ENCODE peak calls at places on chromosomes 12 and 14, in seven cellular contexts. I is activated gamma-delta T cell treated with Interleukin-2 at 50 U/mL for 16 hours; Y is stimulated activated CD4-positive, alpha-beta T cell treated with anti-CD3 and anti-CD28 coated beads, Interleukin-12 subunit alpha, Interleukin-12 subunit beta, amount 100 ng/mL, for 24 hours; J is AG10803; K is T-helper 9 cell; V is adipocyte; M is EH. S is an unnamed sample.

GRCh38 chr14:86038401-86038985 is 508.5 kb downstream of the FLRT2 start:
- DNase-seq in I (peak; percentile 27), Y (no peak), J (peak; percentile 39), K (no peak), V (peak; percentile 71), M (peak; percentile 40), S (no peak)

GRCh38 chr12:68667286-68667685 is 19.5 kb upstream of the NUP107 start:
- DNase-seq in I (no peak), Y (no peak), J (no peak), K (no peak), V (no peak), M (no peak), S (no peak)

GRCh38 chr12:114955414-114956014 is 271.5 kb upstream of the TBX3 start:
- DNase-seq in I (no peak), Y (no peak), J (no peak), K (no peak), V (no peak), M (peak; percentile 57), S (no peak)

GRCh38 chr12:29544428-29545101 is 47.1 kb upstream of the OVCH1 start:
- DNase-seq in I (no peak), Y (no peak), J (no peak), K (no peak), V (no peak), M (no peak), S (no peak)

GRCh38 chr12:58412466-58412865 is 471.1 kb downstream of the ATP23 start:
- DNase-seq in I (no peak), Y (no peak), J (no peak), K (no peak), V (peak; percentile 23), M (peak; percentile 18), S (no peak)

GRCh38 chr12:43789941-43790340 is 16.2 kb downstream of the TWF1 start:
- DNase-seq in I (no peak), Y (no peak), J (peak; percentile 29), K (no peak), V (peak; percentile 24), M (peak; percentile 22), S (no peak)

GRCh38 chr12:25023808-25024207 is 74.9 kb upstream of the BCAT1 start:
- DNase-seq in I (no peak), Y (no peak), J (no peak), K (no peak), V (no peak), M (no peak), S (no peak)

GRCh38 chr12:21637985-21638891 is 19.4 kb downstream of the LDHB start:
- DNase-seq in I (no peak), Y (no peak), J (no peak), K (no peak), V (no peak), M (peak; percentile 39), S (no peak)

GRCh38 chr14:99202516-99202915 is 69.5 kb downstream of the BCL11B start:
- DNase-seq in I (no peak), Y (no peak), J (no peak), K (no peak), V (no peak), M (no peak), S (no peak)

GRCh38 chr14:24081739-24082204 is 10.4 kb downstream of the CPNE6 start:
- DNase-seq in I (no peak), Y (no peak), J (no peak), K (no peak), V (no peak), M (no peak), S (no peak)

GRCh38 chr12:55296469-55296868 is at the start of gene OR6C6:
- DNase-seq in I (no peak), Y (no peak), J (no peak), K (no peak), V (no peak), M (no peak), S (no peak)

GRCh38 chr14:52268191-52269061 is 928 bp downstream of the PTGDR start:
- DNase-seq in I (peak; percentile 20), Y (no peak), J (peak; percentile 5), K (peak; percentile 14), V (peak; percentile 57), M (no peak), S (no peak)

GRCh38 chr14:99357856-99358390 is 85.9 kb upstream of the BCL11B start:
- DNase-seq in I (no peak), Y (no peak), J (no peak), K (no peak), V (no peak), M (no peak), S (no peak)

GRCh38 chr14:105187116-105187515 is 6.0 kb upstream of the NUDT14 start:
- DNase-seq in I (no peak), Y (no peak), J (no peak), K (no peak), V (no peak), M (no peak), S (no peak)

GRCh38 chr12:108854055-108854452 is 3.3 kb downstream of the SSH1 start:
- DNase-seq in I (no peak), Y (no peak), J (peak; percentile 95), K (no peak), V (peak; percentile 90), M (peak; percentile 96), S (no peak)

GRCh38 chr12:6960291-6961277 is 9.4 kb downstream of the PTPN6 start:
- DNase-seq in I (peak; percentile 14), Y (no peak), J (peak; percentile 32), K (no peak), V (no peak), M (peak; percentile 66), S (no peak)

GRCh38 chr12:51269174-51270066 is 795 bp downstream of the SMAGP start:
- DNase-seq in I (peak; percentile 58), Y (peak; percentile 21), J (peak; percentile 29), K (peak; percentile 48), V (peak; percentile 66), M (peak; percentile 57), S (no peak)

GRCh38 chr12:84191779-84192178 is 720.8 kb downstream of the SLC6A15 start:
- DNase-seq in I (no peak), Y (no peak), J (no peak), K (no peak), V (no peak), M (no peak), S (no peak)

GRCh38 chr12:7769999-7770398 is 5.0 kb downstream of the NANOGNB start:
- DNase-seq in I (no peak), Y (no peak), J (no peak), K (no peak), V (no peak), M (no peak), S (no peak)

GRCh38 chr14:54815016-54815415 is 87.6 kb downstream of the GCH1 start:
- DNase-seq in I (no peak), Y (no peak), J (peak; percentile 70), K (no peak), V (no peak), M (peak; percentile 76), S (no peak)

GRCh38 chr14:103099081-103099732 is 4.7 kb downstream of the EXOC3L4 start:
- DNase-seq in I (no peak), Y (no peak), J (no peak), K (no peak), V (no peak), M (no peak), S (no peak)

GRCh38 chr14:97393244-97393643 is 596.1 kb downstream of the VRK1 start:
- DNase-seq in I (no peak), Y (no peak), J (no peak), K (no peak), V (no peak), M (no peak), S (no peak)

GRCh38 chr12:86698581-86698980 is 442.4 kb upstream of the MGAT4C start:
- DNase-seq in I (no peak), Y (no peak), J (peak; percentile 94), K (no peak), V (peak; percentile 84), M (peak; percentile 27), S (no peak)

GRCh38 chr12:59453461-59453860 is 142.4 kb upstream of the SLC16A7 start:
- DNase-seq in I (no peak), Y (no peak), J (peak; percentile 38), K (no peak), V (no peak), M (peak; percentile 64), S (no peak)

GRCh38 chr14:53670701-53671100 is 285.9 kb downstream of the BMP4 start:
- DNase-seq in I (no peak), Y (no peak), J (peak; percentile 44), K (no peak), V (peak; percentile 61), M (peak; percentile 67), S (no peak)

GRCh38 chr12:52148541-52149181 is 43.2 kb downstream of the KRT80 start:
- DNase-seq in I (no peak), Y (no peak), J (no peak), K (no peak), V (no peak), M (no peak), S (no peak)

GRCh38 chr14:97644365-97644764 is 847.2 kb downstream of the VRK1 start:
- DNase-seq in I (no peak), Y (no peak), J (no peak), K (no peak), V (no peak), M (no peak), S (no peak)

GRCh38 chr14:89723930-89724915 is 230.3 kb downstream of the EFCAB11 start:
- DNase-seq in I (no peak), Y (no peak), J (peak; percentile 9), K (no peak), V (peak; percentile 57), M (peak; percentile 25), S (no peak)

GRCh38 chr12:105814283-105814682 is 324.5 kb downstream of the NUAK1 start:
- DNase-seq in I (no peak), Y (no peak), J (no peak), K (no peak), V (no peak), M (no peak), S (no peak)

GRCh38 chr12:53054112-53054878 is 4.4 kb downstream of the TNS2 start:
- DNase-seq in I (peak; percentile 89), Y (peak; percentile 83), J (peak; percentile 78), K (peak; percentile 91), V (peak; percentile 80), M (peak; percentile 90), S (no peak)

GRCh38 chr12:28191690-28192089 is 1.4 kb downstream of the CCDC91 start:
- DNase-seq in I (no peak), Y (no peak), J (peak; percentile 27), K (peak; percentile 11), V (peak; percentile 52), M (no peak), S (no peak)

GRCh38 chr12:127822743-127823433 is 444.1 kb upstream of the TMEM132C start:
- DNase-seq in I (no peak), Y (no peak), J (no peak), K (no peak), V (peak; percentile 38), M (no peak), S (no peak)

GRCh38 chr12:81170072-81170471 is 92.2 kb downstream of the ACSS3 start:
- DNase-seq in I (no peak), Y (no peak), J (peak; percentile 16), K (no peak), V (peak; percentile 1), M (peak; percentile 38), S (no peak)

GRCh38 chr12:29041621-29042020 is 107.5 kb upstream of the FAR2 start:
- DNase-seq in I (no peak), Y (no peak), J (peak; percentile 82), K (no peak), V (peak; percentile 80), M (peak; percentile 94), S (peak; percentile 65)

S was measured in Panc1.